ENCODE peak calls at places on chromosome 18, in eight cellular contexts. M, Y, F, N, E, G, C and O are unnamed samples.

GRCh38 chr18:57527479-57528237 is 58.8 kb downstream of the FECH start:
- DNase-seq in Y (no peak), M (no peak), G (no peak), F (no peak), C (no peak), N (no peak), E (no peak), O (peak)

GRCh38 chr18:7104649-7105048 is 12.9 kb downstream of the LAMA1 start:
- DNase-seq in M (no peak), E (no peak), N (no peak), Y (no peak), C (no peak), G (no peak), F (no peak), O (no peak)

GRCh38 chr18:61606068-61606660 is 272.9 kb downstream of the CDH20 start:
- DNase-seq in G (peak), E (peak), C (peak), F (peak), Y (no peak), M (peak), N (no peak), O (peak)

GRCh38 chr18:649341-649740 is 8.1 kb upstream of the TYMS start:
- DNase-seq in C (no peak), F (no peak), M (no peak), Y (peak), G (no peak), E (no peak), N (no peak), O (no peak)

GRCh38 chr18:62897153-62897552 is 181.8 kb downstream of the PHLPP1 start:
- DNase-seq in C (peak), M (no peak), F (peak), G (no peak), N (no peak), E (no peak), Y (peak), O (no peak)

GRCh38 chr18:45690975-45691815 is 32.8 kb upstream of the SLC14A1 start:
- DNase-seq in F (peak), N (no peak), G (peak), M (peak), C (peak), E (peak), Y (peak), O (no peak)

GRCh38 chr18:58325521-58325908 is 281.5 kb downstream of the NEDD4L start:
- DNase-seq in Y (no peak), F (no peak), C (no peak), M (no peak), G (no peak), E (no peak), N (no peak), O (no peak)

GRCh38 chr18:24189007-24189528 is 50.2 kb downstream of the CABYR start:
- DNase-seq in G (no peak), C (no peak), N (no peak), E (no peak), Y (no peak), M (no peak), F (peak), O (no peak)

GRCh38 chr18:11150271-11150615 is 874 bp upstream of the PIEZO2 start:
- DNase-seq in Y (no peak), E (no peak), F (no peak), N (no peak), C (no peak), G (no peak), M (no peak), O (no peak)

GRCh38 chr18:56709463-56709862 is 58.3 kb downstream of the WDR7 start:
- DNase-seq in N (peak), F (peak), C (peak), G (no peak), M (no peak), E (peak), Y (peak), O (no peak)

GRCh38 chr18:79507546-79508480 is 112.1 kb downstream of the NFATC1 start:
- DNase-seq in N (peak), Y (peak), C (peak), E (no peak), M (peak), G (peak), F (peak), O (peak)

GRCh38 chr18:79720359-79720733 is 40.7 kb downstream of the CTDP1 start:
- DNase-seq in Y (no peak), F (peak), E (peak), C (no peak), G (peak), N (no peak), M (no peak), O (no peak)

GRCh38 chr18:35029770-35030169 is 11.4 kb upstream of the MAPRE2 start:
- DNase-seq in Y (no peak), G (no peak), E (peak), N (no peak), M (no peak), F (peak), C (no peak), O (no peak)

GRCh38 chr18:63241317-63241712 is 78.3 kb downstream of the BCL2 start:
- DNase-seq in M (no peak), E (peak), F (no peak), Y (no peak), C (no peak), G (no peak), N (no peak), O (no peak)

GRCh38 chr18:27685807-27686412 is 491.0 kb downstream of the CDH2 start:
- DNase-seq in E (peak), N (no peak), C (peak), Y (peak), G (peak), M (peak), F (peak), O (no peak)

GRCh38 chr18:24976502-24976901 is 375.5 kb downstream of the ZNF521 start:
- DNase-seq in Y (no peak), E (no peak), F (no peak), N (no peak), M (no peak), C (no peak), G (no peak), O (no peak)

GRCh38 chr18:79583984-79584401 is 95.6 kb upstream of the CTDP1 start:
- DNase-seq in Y (no peak), N (no peak), C (no peak), E (no peak), G (peak), F (no peak), M (no peak), O (no peak)

GRCh38 chr18:43662657-43663056 is 385.4 kb upstream of the SYT4 start:
- DNase-seq in E (peak), G (no peak), M (no peak), Y (peak), C (peak), N (peak), F (peak), O (no peak)

GRCh38 chr18:48321121-48321520 is 88.1 kb downstream of the ZBTB7C start:
- DNase-seq in C (no peak), Y (no peak), E (no peak), N (no peak), G (no peak), M (no peak), F (no peak), O (no peak)

GRCh38 chr18:22349966-22350365 is 67.7 kb downstream of the CTAGE1 start:
- DNase-seq in F (no peak), Y (peak), C (no peak), E (peak), G (no peak), M (no peak), N (no peak), O (no peak)

GRCh38 chr18:79774111-79774510 is 23.6 kb upstream of the KCNG2 start:
- DNase-seq in C (no peak), N (no peak), Y (no peak), F (no peak), E (no peak), G (no peak), M (no peak), O (peak)

GRCh38 chr18:3775996-3776395 is 326.0 kb downstream of the TGIF1 start:
- DNase-seq in C (no peak), G (no peak), E (peak), M (no peak), N (no peak), F (no peak), Y (no peak), O (no peak)

GRCh38 chr18:3773303-3773702 is 323.3 kb downstream of the TGIF1 start:
- DNase-seq in M (no peak), F (peak), C (no peak), Y (peak), E (no peak), N (no peak), G (no peak), O (no peak)

DNA sequence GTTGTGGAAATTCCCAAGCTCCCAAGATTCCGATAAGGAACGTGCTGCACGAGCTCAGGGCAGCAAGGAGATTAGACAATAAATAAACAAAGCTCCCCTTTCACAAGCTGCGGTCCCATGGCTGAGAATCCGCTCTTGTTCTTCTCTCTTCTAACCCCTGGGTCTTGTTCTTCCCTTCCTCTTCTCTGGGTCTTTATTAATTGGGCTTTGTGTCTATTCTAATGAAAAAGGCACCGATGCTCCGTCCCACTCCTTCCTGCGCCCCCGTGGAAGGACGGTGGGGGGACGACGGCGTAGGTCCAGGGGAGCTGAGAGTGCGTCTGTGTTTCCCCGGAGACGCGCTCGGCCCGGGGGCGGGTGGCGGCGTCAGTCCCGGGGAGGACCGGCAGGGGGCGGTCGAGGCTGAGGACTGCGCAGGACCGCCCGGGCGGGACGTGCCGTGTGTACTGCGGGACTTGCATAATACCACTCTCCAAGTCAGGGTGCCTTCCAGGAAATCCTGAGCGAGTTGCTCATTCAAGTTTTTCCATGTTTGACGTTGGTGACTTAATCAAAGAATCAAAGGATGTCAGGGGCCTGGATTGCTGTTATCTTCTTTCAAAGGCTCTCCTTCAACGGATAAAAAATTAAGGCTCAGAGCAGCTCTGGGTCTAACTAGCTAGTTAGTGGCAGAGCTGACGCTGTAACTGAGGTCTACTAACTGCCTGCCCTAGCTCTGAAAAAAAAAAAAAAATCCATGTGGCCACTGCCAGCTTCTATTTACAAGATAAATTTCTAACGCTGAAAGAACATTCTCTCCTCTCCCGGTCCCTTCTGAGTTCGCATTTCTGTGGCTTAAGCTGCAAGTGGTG is 321.4 kb downstream of the TGIF1 start:
- DNase-seq in G (peak), F (peak), C (peak), Y (peak), E (peak), M (peak), N (peak), O (peak)
- H3K4me3 ChIP-seq in G (peak), F (peak), C (peak), Y (peak), E (peak), M (peak), N (peak), O (no peak)

DNA sequence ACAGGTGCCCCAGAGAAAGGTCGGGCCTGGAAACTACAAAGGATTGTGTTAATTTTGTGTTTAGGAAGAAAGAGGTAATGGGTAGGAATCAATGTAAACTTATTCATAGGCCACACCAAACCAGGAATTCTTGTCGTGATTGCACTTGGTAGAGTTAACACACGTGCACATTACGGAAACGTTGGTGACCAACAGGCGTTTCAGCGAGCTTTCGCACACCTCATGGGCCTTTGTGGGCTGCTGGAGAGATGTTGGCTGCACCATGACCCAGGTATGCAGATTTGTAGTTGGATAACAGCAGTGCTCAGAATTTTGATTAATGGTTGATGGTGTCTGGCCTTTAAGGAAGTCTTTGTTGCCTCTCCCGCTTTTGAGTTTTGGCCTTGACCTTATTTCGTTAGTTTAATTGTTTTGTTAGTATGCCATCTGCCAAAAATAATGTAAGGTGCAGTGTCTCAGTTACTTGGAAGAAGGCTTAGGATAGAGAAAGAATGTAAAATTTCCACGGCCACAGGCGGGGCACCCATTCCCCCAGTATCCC is 1.8 kb downstream of the ZNF236 start:
- DNase-seq in G (no peak), F (no peak), M (no peak), E (peak), Y (no peak), C (no peak), N (no peak), O (no peak)
- H3K4me3 ChIP-seq in G (no peak), F (no peak), M (peak), E (no peak), Y (peak), C (peak), N (peak), O (no peak)

GRCh38 chr18:77052656-77053309 is 79.8 kb downstream of the MBP start:
- DNase-seq in N (no peak), M (no peak), E (peak), C (no peak), Y (no peak), F (no peak), G (peak), O (peak)
- H3K4me3 ChIP-seq in N (no peak), M (no peak), E (no peak), C (no peak), Y (no peak), F (no peak), G (no peak), O (no peak)

DNA sequence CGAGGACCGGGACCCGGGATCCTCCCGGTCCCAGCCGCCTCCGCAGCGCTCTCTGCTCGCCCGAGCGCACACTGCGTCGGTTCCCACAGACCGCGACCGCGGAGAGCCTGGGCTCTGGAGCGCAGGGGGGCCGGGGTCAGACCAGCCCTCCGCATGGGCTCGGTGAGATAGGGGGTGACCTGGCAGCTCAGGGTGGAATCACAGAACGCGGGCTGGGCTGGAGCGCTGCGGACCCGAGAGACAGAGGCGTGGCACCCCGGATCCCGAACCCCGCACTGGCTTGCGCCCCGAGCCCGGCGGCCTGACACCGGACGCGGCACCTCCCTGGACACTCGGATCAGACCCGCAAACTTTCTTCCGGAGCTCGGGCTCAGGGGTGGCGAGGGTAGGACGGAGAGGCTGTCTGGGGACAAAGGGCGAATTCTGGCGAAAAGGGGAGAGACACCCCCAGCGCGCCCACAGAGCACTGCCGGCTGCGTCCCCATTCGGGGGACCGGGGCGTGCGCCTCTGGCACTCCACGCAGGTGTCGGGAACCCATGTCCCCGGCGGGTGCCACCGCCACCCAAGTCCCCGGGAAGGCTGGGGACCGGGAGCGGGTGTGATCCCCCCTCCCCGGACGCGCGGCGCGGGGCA is 582 bp downstream of the DIPK1C start:
- DNase-seq in Y (no peak), C (no peak), F (no peak), E (no peak), N (no peak), M (no peak), G (peak), O (no peak)
- H3K4me3 ChIP-seq in Y (no peak), C (no peak), F (no peak), E (no peak), N (peak), M (peak), G (peak), O (peak)